ENCODE peak calls at places on chromosome 2, in ten cellular contexts. One of them, this sample, is unnamed.

GRCh38 chr2:95053543-95053942 is 28.0 kb downstream of the MAL start:
- DNase-seq in endodermal cell: peak
- DNase-seq in lower lobe of right lung: no peak
- DNase-seq in body of pancreas: peak
- DNase-seq in MM.1S: no peak
- DNase-seq in heart right ventricle: no peak
- DNase-seq in right lobe of liver: no peak
- DNase-seq in fibroblast of lung: no peak
- DNase-seq in left ventricle myocardium inferior: no peak
- DNase-seq in CD8-positive, alpha-beta T cell: no peak
- DNase-seq in this sample: no peak

GRCh38 chr2:109377976-109378375 is 235.8 kb downstream of the SEPTIN10 start:
- DNase-seq in heart right ventricle: no peak
- DNase-seq in left ventricle myocardium inferior: no peak
- DNase-seq in MM.1S: no peak
- DNase-seq in CD8-positive, alpha-beta T cell: no peak
- DNase-seq in lower lobe of right lung: no peak
- DNase-seq in body of pancreas: no peak
- DNase-seq in right lobe of liver: no peak
- DNase-seq in fibroblast of lung: no peak
- DNase-seq in endodermal cell: peak
- DNase-seq in this sample: no peak

GRCh38 chr2:240387669-240388358 is 47.6 kb upstream of the GPC1 start:
- DNase-seq in lower lobe of right lung: peak
- DNase-seq in endodermal cell: no peak
- DNase-seq in MM.1S: no peak
- DNase-seq in left ventricle myocardium inferior: peak
- DNase-seq in heart right ventricle: peak
- DNase-seq in right lobe of liver: peak
- DNase-seq in fibroblast of lung: peak
- DNase-seq in CD8-positive, alpha-beta T cell: no peak
- DNase-seq in body of pancreas: peak
- DNase-seq in this sample: no peak

GRCh38 chr2:180742809-180743208 is 237.6 kb upstream of the UBE2E3 start:
- DNase-seq in right lobe of liver: no peak
- DNase-seq in fibroblast of lung: no peak
- DNase-seq in left ventricle myocardium inferior: no peak
- DNase-seq in endodermal cell: no peak
- DNase-seq in body of pancreas: no peak
- DNase-seq in MM.1S: no peak
- DNase-seq in heart right ventricle: no peak
- DNase-seq in lower lobe of right lung: no peak
- DNase-seq in CD8-positive, alpha-beta T cell: no peak
- DNase-seq in this sample: no peak

GRCh38 chr2:218831378-218831990 is at the start of gene PRKAG3:
- DNase-seq in MM.1S: no peak
- DNase-seq in body of pancreas: no peak
- DNase-seq in right lobe of liver: no peak
- DNase-seq in heart right ventricle: peak
- DNase-seq in fibroblast of lung: no peak
- DNase-seq in CD8-positive, alpha-beta T cell: no peak
- DNase-seq in endodermal cell: no peak
- DNase-seq in lower lobe of right lung: peak
- DNase-seq in left ventricle myocardium inferior: peak
- DNase-seq in this sample: no peak

GRCh38 chr2:200430017-200430416 is 79.9 kb downstream of the KCTD18 start:
- DNase-seq in CD8-positive, alpha-beta T cell: no peak
- DNase-seq in right lobe of liver: no peak
- DNase-seq in lower lobe of right lung: no peak
- DNase-seq in endodermal cell: no peak
- DNase-seq in heart right ventricle: no peak
- DNase-seq in fibroblast of lung: no peak
- DNase-seq in MM.1S: no peak
- DNase-seq in left ventricle myocardium inferior: no peak
- DNase-seq in body of pancreas: no peak
- DNase-seq in this sample: no peak

GRCh38 chr2:26399781-26400376 is 1.8 kb upstream of the DRC1 start:
- DNase-seq in CD8-positive, alpha-beta T cell: no peak
- DNase-seq in lower lobe of right lung: no peak
- DNase-seq in left ventricle myocardium inferior: no peak
- DNase-seq in heart right ventricle: no peak
- DNase-seq in right lobe of liver: no peak
- DNase-seq in body of pancreas: no peak
- DNase-seq in fibroblast of lung: no peak
- DNase-seq in endodermal cell: no peak
- DNase-seq in MM.1S: no peak
- DNase-seq in this sample: no peak

GRCh38 chr2:122221665-122222064 is 466.2 kb downstream of the TSN start:
- DNase-seq in fibroblast of lung: no peak
- DNase-seq in left ventricle myocardium inferior: no peak
- DNase-seq in MM.1S: no peak
- DNase-seq in right lobe of liver: no peak
- DNase-seq in CD8-positive, alpha-beta T cell: no peak
- DNase-seq in lower lobe of right lung: no peak
- DNase-seq in endodermal cell: no peak
- DNase-seq in body of pancreas: no peak
- DNase-seq in heart right ventricle: no peak
- DNase-seq in this sample: no peak

GRCh38 chr2:238435752-238436096 is 9.0 kb downstream of the ASB1 start:
- DNase-seq in heart right ventricle: no peak
- DNase-seq in fibroblast of lung: no peak
- DNase-seq in lower lobe of right lung: no peak
- DNase-seq in body of pancreas: no peak
- DNase-seq in left ventricle myocardium inferior: no peak
- DNase-seq in MM.1S: no peak
- DNase-seq in right lobe of liver: no peak
- DNase-seq in endodermal cell: no peak
- DNase-seq in CD8-positive, alpha-beta T cell: no peak
- DNase-seq in this sample: no peak

GRCh38 chr2:70111752-70112591 is 24.7 kb downstream of the PCBP1 start:
- DNase-seq in left ventricle myocardium inferior: no peak
- DNase-seq in MM.1S: no peak
- DNase-seq in endodermal cell: peak
- DNase-seq in CD8-positive, alpha-beta T cell: no peak
- DNase-seq in right lobe of liver: no peak
- DNase-seq in body of pancreas: no peak
- DNase-seq in heart right ventricle: no peak
- DNase-seq in lower lobe of right lung: no peak
- DNase-seq in fibroblast of lung: no peak
- DNase-seq in this sample: no peak

GRCh38 chr2:200352631-200353030 is 46.1 kb downstream of the SPATS2L start:
- DNase-seq in endodermal cell: no peak
- DNase-seq in CD8-positive, alpha-beta T cell: no peak
- DNase-seq in lower lobe of right lung: no peak
- DNase-seq in fibroblast of lung: peak
- DNase-seq in right lobe of liver: no peak
- DNase-seq in body of pancreas: no peak
- DNase-seq in left ventricle myocardium inferior: no peak
- DNase-seq in MM.1S: no peak
- DNase-seq in heart right ventricle: no peak
- DNase-seq in this sample: no peak

GRCh38 chr2:144516981-144517824 is 2.7 kb downstream of the ZEB2 start:
- DNase-seq in fibroblast of lung: peak
- DNase-seq in left ventricle myocardium inferior: peak
- DNase-seq in lower lobe of right lung: peak
- DNase-seq in right lobe of liver: peak
- DNase-seq in heart right ventricle: peak
- DNase-seq in body of pancreas: peak
- DNase-seq in CD8-positive, alpha-beta T cell: no peak
- DNase-seq in endodermal cell: peak
- DNase-seq in MM.1S: peak
- DNase-seq in this sample: no peak

GRCh38 chr2:55364189-55365055 is 55.2 kb downstream of the CCDC88A start:
- DNase-seq in right lobe of liver: no peak
- DNase-seq in MM.1S: no peak
- DNase-seq in fibroblast of lung: peak
- DNase-seq in CD8-positive, alpha-beta T cell: no peak
- DNase-seq in left ventricle myocardium inferior: no peak
- DNase-seq in heart right ventricle: no peak
- DNase-seq in lower lobe of right lung: no peak
- DNase-seq in body of pancreas: peak
- DNase-seq in endodermal cell: no peak
- DNase-seq in this sample: peak

GRCh38 chr2:42636956-42637355 is 68.5 kb downstream of the MTA3 start:
- DNase-seq in MM.1S: no peak
- DNase-seq in right lobe of liver: no peak
- DNase-seq in heart right ventricle: no peak
- DNase-seq in CD8-positive, alpha-beta T cell: no peak
- DNase-seq in lower lobe of right lung: no peak
- DNase-seq in fibroblast of lung: no peak
- DNase-seq in endodermal cell: no peak
- DNase-seq in left ventricle myocardium inferior: no peak
- DNase-seq in body of pancreas: no peak
- DNase-seq in this sample: no peak

GRCh38 chr2:55431982-55432627 is 12.4 kb upstream of the CCDC88A start:
- DNase-seq in left ventricle myocardium inferior: no peak
- DNase-seq in right lobe of liver: no peak
- DNase-seq in endodermal cell: no peak
- DNase-seq in lower lobe of right lung: no peak
- DNase-seq in body of pancreas: no peak
- DNase-seq in MM.1S: peak
- DNase-seq in CD8-positive, alpha-beta T cell: no peak
- DNase-seq in fibroblast of lung: peak
- DNase-seq in heart right ventricle: no peak
- DNase-seq in this sample: no peak

GRCh38 chr2:216316743-216317142 is 55.5 kb downstream of the MARCHF4 start:
- DNase-seq in left ventricle myocardium inferior: no peak
- DNase-seq in endodermal cell: peak
- DNase-seq in fibroblast of lung: no peak
- DNase-seq in CD8-positive, alpha-beta T cell: no peak
- DNase-seq in heart right ventricle: no peak
- DNase-seq in right lobe of liver: no peak
- DNase-seq in lower lobe of right lung: no peak
- DNase-seq in MM.1S: no peak
- DNase-seq in body of pancreas: no peak
- DNase-seq in this sample: no peak

GRCh38 chr2:58925676-58926081 is 684.6 kb upstream of the FANCL start:
- DNase-seq in fibroblast of lung: peak
- DNase-seq in lower lobe of right lung: no peak
- DNase-seq in body of pancreas: no peak
- DNase-seq in heart right ventricle: no peak
- DNase-seq in MM.1S: no peak
- DNase-seq in CD8-positive, alpha-beta T cell: no peak
- DNase-seq in right lobe of liver: no peak
- DNase-seq in left ventricle myocardium inferior: peak
- DNase-seq in endodermal cell: no peak
- DNase-seq in this sample: no peak

GRCh38 chr2:195318440-195319111 is 338.4 kb upstream of the SLC39A10 start:
- DNase-seq in body of pancreas: peak
- DNase-seq in MM.1S: peak
- DNase-seq in CD8-positive, alpha-beta T cell: peak
- DNase-seq in fibroblast of lung: peak
- DNase-seq in left ventricle myocardium inferior: no peak
- DNase-seq in heart right ventricle: no peak
- DNase-seq in right lobe of liver: no peak
- DNase-seq in lower lobe of right lung: no peak
- DNase-seq in endodermal cell: peak
- DNase-seq in this sample: no peak

GRCh38 chr2:72953528-72953927 is 36.2 kb downstream of the EMX1 start:
- DNase-seq in right lobe of liver: no peak
- DNase-seq in CD8-positive, alpha-beta T cell: no peak
- DNase-seq in left ventricle myocardium inferior: no peak
- DNase-seq in body of pancreas: no peak
- DNase-seq in MM.1S: no peak
- DNase-seq in heart right ventricle: no peak
- DNase-seq in lower lobe of right lung: no peak
- DNase-seq in fibroblast of lung: no peak
- DNase-seq in endodermal cell: no peak
- DNase-seq in this sample: no peak
- H3K27ac ChIP-seq in right lobe of liver: no peak
- H3K27ac ChIP-seq in CD8-positive, alpha-beta T cell: no peak
- H3K27ac ChIP-seq in left ventricle myocardium inferior: no peak
- H3K27ac ChIP-seq in body of pancreas: no peak
- H3K27ac ChIP-seq in MM.1S: no peak
- H3K27ac ChIP-seq in heart right ventricle: no peak
- H3K27ac ChIP-seq in lower lobe of right lung: no peak
- H3K27ac ChIP-seq in fibroblast of lung: no peak
- H3K27ac ChIP-seq in endodermal cell: no peak
- H3K27ac ChIP-seq in this sample: no peak

GRCh38 chr2:18297536-18298058 is 262.9 kb downstream of the RDH14 start:
- DNase-seq in lower lobe of right lung: no peak
- DNase-seq in fibroblast of lung: no peak
- DNase-seq in endodermal cell: no peak
- DNase-seq in MM.1S: no peak
- DNase-seq in left ventricle myocardium inferior: no peak
- DNase-seq in CD8-positive, alpha-beta T cell: no peak
- DNase-seq in right lobe of liver: no peak
- DNase-seq in heart right ventricle: no peak
- DNase-seq in body of pancreas: no peak
- DNase-seq in this sample: no peak

GRCh38 chr2:18304849-18305248 is 255.6 kb downstream of the RDH14 start:
- DNase-seq in CD8-positive, alpha-beta T cell: no peak
- DNase-seq in fibroblast of lung: no peak
- DNase-seq in MM.1S: no peak
- DNase-seq in right lobe of liver: no peak
- DNase-seq in lower lobe of right lung: no peak
- DNase-seq in body of pancreas: no peak
- DNase-seq in heart right ventricle: no peak
- DNase-seq in endodermal cell: no peak
- DNase-seq in left ventricle myocardium inferior: no peak
- DNase-seq in this sample: no peak

GRCh38 chr2:18299423-18300212 is 260.8 kb downstream of the RDH14 start:
- DNase-seq in right lobe of liver: no peak
- DNase-seq in endodermal cell: peak
- DNase-seq in CD8-positive, alpha-beta T cell: no peak
- DNase-seq in MM.1S: no peak
- DNase-seq in fibroblast of lung: peak
- DNase-seq in body of pancreas: peak
- DNase-seq in lower lobe of right lung: no peak
- DNase-seq in heart right ventricle: no peak
- DNase-seq in left ventricle myocardium inferior: no peak
- DNase-seq in this sample: no peak

GRCh38 chr2:18301421-18302139 is 258.9 kb downstream of the RDH14 start:
- DNase-seq in MM.1S: no peak
- DNase-seq in lower lobe of right lung: no peak
- DNase-seq in left ventricle myocardium inferior: no peak
- DNase-seq in CD8-positive, alpha-beta T cell: no peak
- DNase-seq in right lobe of liver: no peak
- DNase-seq in endodermal cell: no peak
- DNase-seq in heart right ventricle: no peak
- DNase-seq in body of pancreas: no peak
- DNase-seq in fibroblast of lung: no peak
- DNase-seq in this sample: no peak
- TF ChIP-seq CTCF in MM.1S: no peak
- TF ChIP-seq CTCF in lower lobe of right lung: no peak
- TF ChIP-seq CTCF in left ventricle myocardium inferior: no peak
- TF ChIP-seq CTCF in CD8-positive, alpha-beta T cell: no peak
- TF ChIP-seq CTCF in right lobe of liver: no peak
- TF ChIP-seq CTCF in endodermal cell: no peak
- TF ChIP-seq CTCF in heart right ventricle: no peak
- TF ChIP-seq CTCF in body of pancreas: no peak
- TF ChIP-seq CTCF in fibroblast of lung: no peak
- TF ChIP-seq CTCF in this sample: no peak

GRCh38 chr2:19609266-19609665 is 250.8 kb upstream of the OSR1 start:
- DNase-seq in right lobe of liver: no peak
- DNase-seq in fibroblast of lung: peak
- DNase-seq in heart right ventricle: no peak
- DNase-seq in lower lobe of right lung: no peak
- DNase-seq in MM.1S: no peak
- DNase-seq in CD8-positive, alpha-beta T cell: no peak
- DNase-seq in left ventricle myocardium inferior: no peak
- DNase-seq in body of pancreas: no peak
- DNase-seq in endodermal cell: no peak
- DNase-seq in this sample: no peak
- H3K27ac ChIP-seq in right lobe of liver: no peak
- H3K27ac ChIP-seq in fibroblast of lung: peak
- H3K27ac ChIP-seq in heart right ventricle: no peak
- H3K27ac ChIP-seq in lower lobe of right lung: no peak
- H3K27ac ChIP-seq in MM.1S: no peak
- H3K27ac ChIP-seq in CD8-positive, alpha-beta T cell: no peak
- H3K27ac ChIP-seq in left ventricle myocardium inferior: no peak
- H3K27ac ChIP-seq in body of pancreas: no peak
- H3K27ac ChIP-seq in endodermal cell: no peak
- H3K27ac ChIP-seq in this sample: no peak

GRCh38 chr2:127743477-127744026 is 42.3 kb downstream of the SFT2D3 start:
- DNase-seq in lower lobe of right lung: no peak
- DNase-seq in left ventricle myocardium inferior: no peak
- DNase-seq in endodermal cell: no peak
- DNase-seq in body of pancreas: no peak
- DNase-seq in MM.1S: no peak
- DNase-seq in fibroblast of lung: no peak
- DNase-seq in right lobe of liver: no peak
- DNase-seq in CD8-positive, alpha-beta T cell: no peak
- DNase-seq in heart right ventricle: no peak
- DNase-seq in this sample: no peak
- TF ChIP-seq CTCF in lower lobe of right lung: no peak
- TF ChIP-seq CTCF in left ventricle myocardium inferior: no peak
- TF ChIP-seq CTCF in endodermal cell: peak
- TF ChIP-seq CTCF in body of pancreas: no peak
- TF ChIP-seq CTCF in MM.1S: no peak
- TF ChIP-seq CTCF in fibroblast of lung: no peak
- TF ChIP-seq CTCF in right lobe of liver: no peak
- TF ChIP-seq CTCF in CD8-positive, alpha-beta T cell: no peak
- TF ChIP-seq CTCF in heart right ventricle: no peak
- TF ChIP-seq CTCF in this sample: no peak

This sample was measured in breast epithelium.